ENCODE peak calls at places on chromosomes 16 and 17, in five cellular contexts. One of them, this sample, is unnamed.

GRCh38 chr17:41731836-41732235 is 2.6 kb downstream of the HAP1 start:
- DNase-seq in activated naive CD8-positive, alpha-beta T cell treated with anti-CD3 and anti-CD28 coated beads for 36 hours: no peak
- DNase-seq in fibroblast of the aortic adventitia: no peak
- DNase-seq in AG09319: no peak
- DNase-seq in NCI-H1105: no peak
- DNase-seq in this sample: no peak

GRCh38 chr17:63446218-63446980 is at the start of gene CYB561:
- DNase-seq in NCI-H1105: peak
- DNase-seq in fibroblast of the aortic adventitia: peak
- DNase-seq in AG09319: peak
- DNase-seq in activated naive CD8-positive, alpha-beta T cell treated with anti-CD3 and anti-CD28 coated beads for 36 hours: peak
- DNase-seq in this sample: peak

GRCh38 chr16:88484505-88485365 is 31.7 kb downstream of the ZFPM1 start:
- DNase-seq in NCI-H1105: no peak
- DNase-seq in AG09319: no peak
- DNase-seq in fibroblast of the aortic adventitia: no peak
- DNase-seq in activated naive CD8-positive, alpha-beta T cell treated with anti-CD3 and anti-CD28 coated beads for 36 hours: no peak
- DNase-seq in this sample: no peak

GRCh38 chr16:12250578-12250977 is 274.0 kb downstream of the SNX29 start:
- DNase-seq in fibroblast of the aortic adventitia: no peak
- DNase-seq in activated naive CD8-positive, alpha-beta T cell treated with anti-CD3 and anti-CD28 coated beads for 36 hours: no peak
- DNase-seq in NCI-H1105: no peak
- DNase-seq in AG09319: no peak
- DNase-seq in this sample: no peak

GRCh38 chr16:85401370-85401916 is 211.7 kb upstream of the GSE1 start:
- DNase-seq in fibroblast of the aortic adventitia: no peak
- DNase-seq in activated naive CD8-positive, alpha-beta T cell treated with anti-CD3 and anti-CD28 coated beads for 36 hours: no peak
- DNase-seq in NCI-H1105: no peak
- DNase-seq in AG09319: no peak
- DNase-seq in this sample: no peak

GRCh38 chr16:9680968-9681367 is 501.3 kb downstream of the GRIN2A start:
- DNase-seq in activated naive CD8-positive, alpha-beta T cell treated with anti-CD3 and anti-CD28 coated beads for 36 hours: no peak
- DNase-seq in AG09319: no peak
- DNase-seq in fibroblast of the aortic adventitia: no peak
- DNase-seq in NCI-H1105: no peak
- DNase-seq in this sample: no peak

GRCh38 chr17:4479982-4480751 is 18.5 kb upstream of the SPNS2 start:
- DNase-seq in NCI-H1105: no peak
- DNase-seq in activated naive CD8-positive, alpha-beta T cell treated with anti-CD3 and anti-CD28 coated beads for 36 hours: no peak
- DNase-seq in fibroblast of the aortic adventitia: no peak
- DNase-seq in AG09319: no peak
- DNase-seq in this sample: no peak

GRCh38 chr16:68281368-68282063 is 17.2 kb downstream of the SLC7A6 start:
- DNase-seq in fibroblast of the aortic adventitia: no peak
- DNase-seq in activated naive CD8-positive, alpha-beta T cell treated with anti-CD3 and anti-CD28 coated beads for 36 hours: no peak
- DNase-seq in NCI-H1105: no peak
- DNase-seq in AG09319: no peak
- DNase-seq in this sample: no peak

GRCh38 chr17:75693500-75694481 is 26.7 kb downstream of the SAP30BP start:
- DNase-seq in AG09319: peak
- DNase-seq in activated naive CD8-positive, alpha-beta T cell treated with anti-CD3 and anti-CD28 coated beads for 36 hours: no peak
- DNase-seq in NCI-H1105: peak
- DNase-seq in fibroblast of the aortic adventitia: peak
- DNase-seq in this sample: no peak

GRCh38 chr17:45722161-45722560 is 62.0 kb upstream of the CRHR1 start:
- DNase-seq in fibroblast of the aortic adventitia: no peak
- DNase-seq in AG09319: no peak
- DNase-seq in NCI-H1105: no peak
- DNase-seq in activated naive CD8-positive, alpha-beta T cell treated with anti-CD3 and anti-CD28 coated beads for 36 hours: no peak
- DNase-seq in this sample: no peak

GRCh38 chr17:74448774-74449173 is 16.9 kb downstream of the GPRC5C start:
- DNase-seq in fibroblast of the aortic adventitia: no peak
- DNase-seq in activated naive CD8-positive, alpha-beta T cell treated with anti-CD3 and anti-CD28 coated beads for 36 hours: no peak
- DNase-seq in AG09319: no peak
- DNase-seq in NCI-H1105: no peak
- DNase-seq in this sample: no peak

GRCh38 chr17:18059283-18059682 is 20.1 kb downstream of the GID4 start:
- DNase-seq in fibroblast of the aortic adventitia: no peak
- DNase-seq in AG09319: no peak
- DNase-seq in NCI-H1105: no peak
- DNase-seq in activated naive CD8-positive, alpha-beta T cell treated with anti-CD3 and anti-CD28 coated beads for 36 hours: no peak
- DNase-seq in this sample: no peak

This sample was measured in GM06990.